ENCODE peak calls at places on chromosomes 6 and 20, in four cellular contexts. One of them, this sample, is unnamed.
A peak's percentile ranks its signal among the peaks of the same experiment; 100 is the strongest.

GRCh38 chr6:163825033-163825432 is 410.5 kb downstream of the QKI start:
- DNase-seq in K562: no peak
- DNase-seq in HepG2: no peak
- DNase-seq in GM12878: no peak
- DNase-seq in this sample: no peak

GRCh38 chr20:58102252-58102651 is 126.2 kb downstream of the ANKRD60 start:
- DNase-seq in HepG2: no peak
- DNase-seq in K562: no peak
- DNase-seq in GM12878: no peak
- DNase-seq in this sample: no peak

GRCh38 chr20:24741673-24742072 is 207.4 kb upstream of the CST7 start:
- DNase-seq in HepG2: no peak
- DNase-seq in K562: no peak
- DNase-seq in GM12878: no peak
- DNase-seq in this sample: no peak

GRCh38 chr20:60011512-60012507 is 53.6 kb downstream of the CDH26 start:
- DNase-seq in K562: no peak
- DNase-seq in HepG2: no peak
- DNase-seq in GM12878: no peak
- DNase-seq in this sample: no peak

GRCh38 chr6:64774881-64775280 is 932.1 kb downstream of the EYS start:
- DNase-seq in K562: no peak
- DNase-seq in HepG2: no peak
- DNase-seq in GM12878: no peak
- DNase-seq in this sample: no peak

GRCh38 chr6:4350571-4351505 is 215.5 kb upstream of the ECI2 start:
- DNase-seq in GM12878: no peak
- DNase-seq in HepG2: no peak
- DNase-seq in K562: no peak
- DNase-seq in this sample: peak; percentile 94

GRCh38 chr6:34391711-34392496 is 565 bp downstream of the NUDT3 start:
- DNase-seq in GM12878: no peak
- DNase-seq in HepG2: peak; percentile 54
- DNase-seq in K562: peak; percentile 92
- DNase-seq in this sample: peak; percentile 61

GRCh38 chr6:18053071-18053475 is 65.6 kb upstream of the KIF13A start:
- DNase-seq in HepG2: no peak
- DNase-seq in K562: no peak
- DNase-seq in GM12878: no peak
- DNase-seq in this sample: no peak

GRCh38 chr6:68240731-68241130 is 394.4 kb upstream of the ADGRB3 start:
- DNase-seq in GM12878: no peak
- DNase-seq in K562: no peak
- DNase-seq in HepG2: no peak
- DNase-seq in this sample: no peak

GRCh38 chr6:85673198-85674139 is 30.8 kb upstream of the SYNCRIP start:
- DNase-seq in GM12878: no peak
- DNase-seq in HepG2: no peak
- DNase-seq in K562: no peak
- DNase-seq in this sample: no peak

GRCh38 chr20:24135786-24136185 is 147.2 kb upstream of the GGTLC1 start:
- DNase-seq in K562: no peak
- DNase-seq in GM12878: no peak
- DNase-seq in HepG2: no peak
- DNase-seq in this sample: no peak

GRCh38 chr6:7106752-7107577 is 796 bp upstream of the RREB1 start:
- DNase-seq in GM12878: no peak
- DNase-seq in HepG2: no peak
- DNase-seq in K562: peak; percentile 87
- DNase-seq in this sample: no peak

GRCh38 chr20:10927011-10927583 is 253.3 kb upstream of the JAG1 start:
- DNase-seq in K562: no peak
- DNase-seq in HepG2: no peak
- DNase-seq in GM12878: no peak
- DNase-seq in this sample: no peak

GRCh38 chr6:1552296-1552761 is 57.4 kb upstream of the FOXC1 start:
- DNase-seq in HepG2: peak; percentile 25
- DNase-seq in GM12878: no peak
- DNase-seq in K562: peak; percentile 28
- DNase-seq in this sample: peak; percentile 15

GRCh38 chr6:13273931-13274706 is 54.2 kb downstream of the TBC1D7 start:
- DNase-seq in HepG2: no peak
- DNase-seq in K562: peak; percentile 77
- DNase-seq in GM12878: peak; percentile 83
- DNase-seq in this sample: no peak

GRCh38 chr6:44046516-44047178 is 80.6 kb downstream of the MRPL14 start:
- DNase-seq in GM12878: no peak
- DNase-seq in HepG2: no peak
- DNase-seq in K562: no peak
- DNase-seq in this sample: no peak

GRCh38 chr6:47631248-47632196 is 66.9 kb upstream of the ADGRF4 start:
- DNase-seq in HepG2: peak; percentile 66
- DNase-seq in K562: peak; percentile 42
- DNase-seq in GM12878: peak; percentile 32
- DNase-seq in this sample: peak; percentile 76

GRCh38 chr20:19813839-19814238 is 55.8 kb downstream of the RIN2 start:
- DNase-seq in HepG2: no peak
- DNase-seq in GM12878: no peak
- DNase-seq in K562: no peak
- DNase-seq in this sample: peak; percentile 87

GRCh38 chr6:146357578-146358340 is 185.9 kb upstream of the RAB32 start:
- DNase-seq in HepG2: no peak
- DNase-seq in GM12878: peak; percentile 13
- DNase-seq in K562: no peak
- DNase-seq in this sample: peak; percentile 91

GRCh38 chr20:51926670-51927305 is 124.5 kb upstream of the SALL4 start:
- DNase-seq in K562: no peak
- DNase-seq in HepG2: no peak
- DNase-seq in GM12878: no peak
- DNase-seq in this sample: peak; percentile 94

GRCh38 chr20:57663681-57664451 is 43.6 kb upstream of the ZBP1 start:
- DNase-seq in GM12878: no peak
- DNase-seq in HepG2: no peak
- DNase-seq in K562: no peak
- DNase-seq in this sample: no peak

GRCh38 chr6:110476046-110476849 is at the start of gene SLC22A16:
- DNase-seq in K562: no peak
- DNase-seq in GM12878: no peak
- DNase-seq in HepG2: no peak
- DNase-seq in this sample: no peak

GRCh38 chr6:113172531-113172966 is 684.6 kb upstream of the MARCKS start:
- DNase-seq in K562: no peak
- DNase-seq in HepG2: no peak
- DNase-seq in GM12878: no peak
- DNase-seq in this sample: peak; percentile 87

GRCh38 chr6:164129218-164129617 is 714.7 kb downstream of the QKI start:
- DNase-seq in HepG2: no peak
- DNase-seq in GM12878: no peak
- DNase-seq in K562: no peak
- DNase-seq in this sample: no peak

GRCh38 chr20:32535316-32535952 is 49.7 kb downstream of the NOL4L start:
- DNase-seq in HepG2: no peak
- DNase-seq in K562: peak; percentile 35
- DNase-seq in GM12878: no peak
- DNase-seq in this sample: no peak

GRCh38 chr6:111418971-111419693 is 63.9 kb downstream of the REV3L start:
- DNase-seq in GM12878: no peak
- DNase-seq in HepG2: no peak
- DNase-seq in K562: no peak
- DNase-seq in this sample: no peak

GRCh38 chr20:8254911-8255582 is 123.0 kb downstream of the PLCB1 start:
- DNase-seq in K562: no peak
- DNase-seq in GM12878: no peak
- DNase-seq in HepG2: no peak
- DNase-seq in this sample: peak; percentile 28

GRCh38 chr20:63317601-63318291 is 24.8 kb downstream of the COL20A1 start:
- DNase-seq in K562: no peak
- DNase-seq in GM12878: no peak
- DNase-seq in HepG2: no peak
- DNase-seq in this sample: no peak

GRCh38 chr6:117512056-117512828 is 29.8 kb downstream of the DCBLD1 start:
- DNase-seq in HepG2: no peak
- DNase-seq in GM12878: no peak
- DNase-seq in K562: no peak
- DNase-seq in this sample: no peak

GRCh38 chr6:136076496-136076895 is 173.6 kb downstream of the MTFR2 start:
- DNase-seq in K562: no peak
- DNase-seq in HepG2: no peak
- DNase-seq in GM12878: no peak
- DNase-seq in this sample: no peak

GRCh38 chr6:27865952-27866369 is 46.2 kb downstream of the OR2B2 start:
- DNase-seq in GM12878: no peak
- DNase-seq in HepG2: no peak
- DNase-seq in K562: no peak
- DNase-seq in this sample: no peak

GRCh38 chr6:2665169-2666070 is 85.3 kb downstream of the MYLK4 start:
- DNase-seq in K562: no peak
- DNase-seq in HepG2: no peak
- DNase-seq in GM12878: no peak
- DNase-seq in this sample: no peak

GRCh38 chr20:57693002-57693582 is 16.7 kb downstream of the PMEPA1 start:
- DNase-seq in HepG2: no peak
- DNase-seq in GM12878: no peak
- DNase-seq in K562: no peak
- DNase-seq in this sample: no peak

GRCh38 chr6:15499125-15499524 is 163.7 kb downstream of the DTNBP1 start:
- DNase-seq in GM12878: no peak
- DNase-seq in K562: no peak
- DNase-seq in HepG2: no peak
- DNase-seq in this sample: no peak

GRCh38 chr6:135331002-135331401 is 149.9 kb downstream of the MYB start:
- DNase-seq in HepG2: no peak
- DNase-seq in K562: no peak
- DNase-seq in GM12878: peak; percentile 34
- DNase-seq in this sample: no peak

GRCh38 chr6:14974372-14974771 is 271.5 kb upstream of the JARID2 start:
- DNase-seq in GM12878: no peak
- DNase-seq in K562: no peak
- DNase-seq in HepG2: no peak
- DNase-seq in this sample: no peak

GRCh38 chr20:20721489-20721888 is 9.0 kb upstream of the RALGAPA2 start:
- DNase-seq in K562: no peak
- DNase-seq in HepG2: no peak
- DNase-seq in GM12878: no peak
- DNase-seq in this sample: no peak

GRCh38 chr20:48609491-48609978 is 218.3 kb downstream of the PREX1 start:
- DNase-seq in GM12878: peak; percentile 62
- DNase-seq in HepG2: peak; percentile 36
- DNase-seq in K562: no peak
- DNase-seq in this sample: no peak

DNA sequence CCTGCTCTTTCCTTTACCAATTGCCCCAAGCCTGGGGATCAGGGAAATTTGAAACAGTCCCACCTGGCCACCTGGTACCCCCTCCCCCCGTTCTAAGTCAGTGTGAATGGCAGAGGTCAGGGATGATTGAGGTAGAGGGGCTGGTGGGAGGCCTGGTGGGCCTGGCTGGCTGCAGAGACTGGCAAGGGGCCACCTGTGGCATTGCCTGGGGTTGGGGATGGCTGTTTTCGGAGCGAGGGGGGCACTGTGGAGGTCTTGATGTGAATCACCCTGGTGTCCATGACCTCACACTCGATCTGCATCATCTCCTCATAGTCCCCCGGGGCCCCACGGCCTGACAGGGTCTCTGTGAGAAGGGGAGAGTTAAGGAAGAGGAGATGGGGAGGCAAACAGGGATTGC is 6.5 kb upstream of the TNXB start:
- DNase-seq in GM12878: no peak
- DNase-seq in HepG2: no peak
- DNase-seq in K562: no peak
- DNase-seq in this sample: no peak
- H3K9ac ChIP-seq in GM12878: no peak overlapping the region
- H3K9ac ChIP-seq in HepG2: no peak overlapping the region
- H3K9ac ChIP-seq in K562: no peak overlapping the region
- H3K9ac ChIP-seq in this sample: no peak overlapping the region

GRCh38 chr6:167470101-167470835 is 145.4 kb downstream of the TTLL2 start:
- DNase-seq in HepG2: no peak
- DNase-seq in K562: no peak
- DNase-seq in GM12878: no peak
- DNase-seq in this sample: no peak

GRCh38 chr6:167472876-167473275 is 148.0 kb downstream of the TTLL2 start:
- DNase-seq in GM12878: no peak
- DNase-seq in K562: no peak
- DNase-seq in HepG2: no peak
- DNase-seq in this sample: no peak

GRCh38 chr6:167470836-167471547 is 146.1 kb downstream of the TTLL2 start:
- DNase-seq in K562: no peak
- DNase-seq in HepG2: no peak
- DNase-seq in GM12878: no peak
- DNase-seq in this sample: no peak

GRCh38 chr6:167469655-167470054 is 144.8 kb downstream of the TTLL2 start:
- DNase-seq in GM12878: no peak
- DNase-seq in K562: no peak
- DNase-seq in HepG2: no peak
- DNase-seq in this sample: no peak

DNA sequence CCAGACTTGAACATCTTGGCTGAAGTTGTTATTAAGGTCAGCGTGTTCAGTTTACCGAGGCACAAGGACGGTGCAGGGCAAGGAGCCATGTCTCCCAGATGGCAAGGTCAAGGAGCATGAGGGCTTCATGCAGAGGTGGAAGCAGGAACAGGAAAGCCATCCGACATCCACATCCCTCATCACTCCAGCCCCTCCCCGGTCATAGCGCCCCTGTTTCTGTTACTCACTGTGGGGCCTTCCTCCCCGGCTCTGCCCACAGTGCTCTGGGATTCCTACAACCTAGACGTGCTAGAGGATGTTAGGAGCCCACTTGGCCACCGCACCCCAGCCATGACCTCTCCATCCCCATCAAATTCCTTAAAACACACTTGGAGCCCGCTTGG is 146.7 kb downstream of the TTLL2 start:
- DNase-seq in GM12878: no peak
- DNase-seq in HepG2: no peak
- DNase-seq in K562: no peak
- DNase-seq in this sample: no peak
- TF ChIP-seq MYC in GM12878: no peak
- TF ChIP-seq MYC in HepG2: no peak
- TF ChIP-seq MYC in K562: no peak
- TF ChIP-seq MYC in this sample: no peak

GRCh38 chr6:38508286-38508685 is 131.4 kb downstream of the BTBD9 start:
- DNase-seq in K562: no peak
- DNase-seq in GM12878: no peak
- DNase-seq in HepG2: no peak
- DNase-seq in this sample: no peak
- H3K9ac ChIP-seq in K562: no peak overlapping the region
- H3K9ac ChIP-seq in GM12878: no peak overlapping the region
- H3K9ac ChIP-seq in HepG2: no peak overlapping the region
- H3K9ac ChIP-seq in this sample: no peak overlapping the region

GRCh38 chr6:142839686-142840040 is 105.3 kb downstream of the HIVEP2 start:
- DNase-seq in K562: no peak
- DNase-seq in GM12878: no peak
- DNase-seq in HepG2: no peak
- DNase-seq in this sample: peak; percentile 18
- TF ChIP-seq MYC in K562: no peak
- TF ChIP-seq MYC in GM12878: no peak
- TF ChIP-seq MYC in HepG2: no peak
- TF ChIP-seq MYC in this sample: no peak